ENCODE peak calls at places on chromosomes 2 and 18, in five cellular contexts. O is ovary, C is heart left ventricle, I is transverse colon, S is stomach. E is an unnamed sample.

GRCh38 chr18:31199190-31199769 is 36.6 kb upstream of the DSC1 start:
- DNase-seq in O (no peak), C (no peak), I (no peak), S (no peak), E (no peak)

GRCh38 chr2:159185401-159186130 is 100.9 kb downstream of the WDSUB1 start:
- DNase-seq in O (no peak), C (no peak), I (no peak), S (no peak), E (no peak)

GRCh38 chr2:50438293-50438692 is 593.6 kb downstream of the NRXN1 start:
- DNase-seq in O (no peak), C (no peak), I (no peak), S (no peak), E (no peak)

GRCh38 chr2:29920631-29921559 is 491 bp downstream of the ALK start:
- DNase-seq in O (no peak), C (peak; percentile 18), I (no peak), S (no peak), E (no peak)

GRCh38 chr2:86054539-86055082 is 51.1 kb downstream of the POLR1A start:
- DNase-seq in O (no peak), C (no peak), I (no peak), S (no peak), E (no peak)

GRCh38 chr2:171389325-171389724 is 44.5 kb downstream of the METTL8 start:
- DNase-seq in O (no peak), C (no peak), I (no peak), S (no peak), E (no peak)

GRCh38 chr2:3547915-3548314 is 10.2 kb downstream of the RNASEH1 start:
- DNase-seq in O (no peak), C (no peak), I (no peak), S (no peak), E (no peak)

GRCh38 chr2:239444626-239445625 is 44.1 kb upstream of the HDAC4 start:
- DNase-seq in O (no peak), C (no peak), I (no peak), S (no peak), E (no peak)

GRCh38 chr2:38578832-38579231 is 23.9 kb downstream of the HNRNPLL start:
- DNase-seq in O (no peak), C (no peak), I (no peak), S (no peak), E (no peak)

GRCh38 chr18:48167901-48168300 is 237.4 kb upstream of the SMAD2 start:
- DNase-seq in O (no peak), C (no peak), I (peak; percentile 89), S (peak; percentile 92), E (peak; percentile 23)

GRCh38 chr2:73776869-73777519 is 2.9 kb downstream of the DUSP11 start:
- DNase-seq in O (no peak), C (no peak), I (no peak), S (no peak), E (no peak)

GRCh38 chr2:196516541-196516940 is 123.0 kb upstream of the CCDC150 start:
- DNase-seq in O (no peak), C (no peak), I (no peak), S (no peak), E (no peak)

GRCh38 chr2:36807223-36807886 is 110.8 kb downstream of the VIT start:
- DNase-seq in O (no peak), C (no peak), I (peak; percentile 52), S (no peak), E (no peak)

GRCh38 chr2:97761192-97761591 is 47.8 kb downstream of the ZAP70 start:
- DNase-seq in O (no peak), C (no peak), I (no peak), S (peak; percentile 45), E (no peak)

GRCh38 chr2:102367331-102367971 is 11.9 kb downstream of the IL18R1 start:
- DNase-seq in O (no peak), C (no peak), I (no peak), S (no peak), E (no peak)

GRCh38 chr2:42102606-42103450 is 55.0 kb downstream of the PKDCC start:
- DNase-seq in O (peak; percentile 70), C (peak; percentile 80), I (peak; percentile 61), S (peak; percentile 61), E (peak; percentile 78)

GRCh38 chr2:231710751-231711676 is 2.7 kb downstream of the PTMA start:
- DNase-seq in O (peak; percentile 50), C (peak; percentile 56), I (peak; percentile 54), S (peak; percentile 27), E (peak; percentile 46)

GRCh38 chr2:23639406-23639982 is 254.5 kb downstream of the KLHL29 start:
- DNase-seq in O (no peak), C (no peak), I (no peak), S (no peak), E (no peak)

GRCh38 chr2:38128653-38129052 is 52.7 kb upstream of the CYP1B1 start:
- DNase-seq in O (peak; percentile 30), C (no peak), I (no peak), S (no peak), E (no peak)

GRCh38 chr2:71748227-71748626 is 294.9 kb downstream of the DYSF start:
- DNase-seq in O (no peak), C (peak; percentile 68), I (no peak), S (no peak), E (peak; percentile 70)

GRCh38 chr2:25757906-25758305 is 84.5 kb upstream of the DTNB start:
- DNase-seq in O (no peak), C (no peak), I (no peak), S (no peak), E (no peak)

GRCh38 chr2:86525421-86526340 is 37.6 kb downstream of the CHMP3 start:
- DNase-seq in O (no peak), C (no peak), I (no peak), S (no peak), E (no peak)

GRCh38 chr2:44061876-44062275 is 66.1 kb upstream of the LRPPRC start:
- DNase-seq in O (no peak), C (no peak), I (no peak), S (no peak), E (no peak)

GRCh38 chr2:218264773-218265601 is 4.2 kb downstream of the GPBAR1 start:
- DNase-seq in O (no peak), C (no peak), I (peak; percentile 80), S (peak; percentile 81), E (no peak)

GRCh38 chr2:63834401-63834800 is 7.3 kb upstream of the UGP2 start:
- DNase-seq in O (no peak), C (no peak), I (no peak), S (no peak), E (no peak)

GRCh38 chr2:219611866-219612604 is 14.4 kb downstream of the STK11IP start:
- DNase-seq in O (no peak), C (no peak), I (no peak), S (no peak), E (no peak)

GRCh38 chr2:1707771-1708351 is 36.5 kb downstream of the PXDN start:
- DNase-seq in O (peak; percentile 45), C (peak; percentile 85), I (peak; percentile 55), S (no peak), E (peak; percentile 79)

GRCh38 chr2:224948859-224949258 is 93.4 kb downstream of the DOCK10 start:
- DNase-seq in O (no peak), C (no peak), I (no peak), S (no peak), E (no peak)

GRCh38 chr2:13255485-13255884 is 538.7 kb downstream of the TRIB2 start:
- DNase-seq in O (no peak), C (no peak), I (no peak), S (no peak), E (no peak)

GRCh38 chr18:44887227-44887631 is 206.5 kb downstream of the SETBP1 start:
- DNase-seq in O (no peak), C (no peak), I (peak; percentile 42), S (peak; percentile 72), E (no peak)

GRCh38 chr2:3536682-3537632 is 17.6 kb upstream of the ADI1 start:
- DNase-seq in O (peak; percentile 72), C (no peak), I (no peak), S (no peak), E (peak; percentile 68)

GRCh38 chr2:46326231-46326980 is 29.2 kb downstream of the EPAS1 start:
- DNase-seq in O (no peak), C (no peak), I (no peak), S (no peak), E (no peak)

GRCh38 chr2:43469094-43469493 is 126.7 kb downstream of the THADA start:
- DNase-seq in O (no peak), C (no peak), I (no peak), S (no peak), E (no peak)

GRCh38 chr18:76465630-76466409 is 29.2 kb downstream of the ZNF516 start:
- DNase-seq in O (no peak), C (no peak), I (no peak), S (no peak), E (no peak)

GRCh38 chr2:186485576-186485870 is 537 bp upstream of the ZC3H15 start:
- DNase-seq in O (no peak), C (no peak), I (no peak), S (no peak), E (no peak)
- H3K4me1 ChIP-seq in O (peaks cover 3% of the 10 kb centered on the region), C (peaks cover 41% of the 10 kb centered on the region), I (peaks cover 60% of the 10 kb centered on the region), S (peaks cover 53% of the 10 kb centered on the region), E (peaks cover 53% of the 10 kb centered on the region)

DNA sequence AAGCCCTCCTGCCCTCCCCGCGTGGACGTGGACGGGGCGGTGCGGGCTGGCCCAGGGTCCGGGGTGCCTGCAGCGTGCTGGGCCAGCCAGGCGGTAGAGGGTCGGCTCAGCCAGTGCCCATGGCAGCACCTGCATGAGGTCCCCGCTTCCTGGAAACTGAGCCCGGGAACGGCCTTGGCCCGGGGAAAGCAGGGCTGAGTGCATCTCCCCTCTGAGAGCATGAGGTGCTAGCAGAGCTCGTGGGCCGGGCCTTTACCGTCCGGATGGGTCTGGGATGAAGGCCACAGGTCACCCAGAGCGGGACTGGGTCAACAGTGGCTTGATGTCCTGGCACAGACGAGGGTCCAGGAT is 39.8 kb downstream of the TSHZ1 start:
- DNase-seq in O (peak; percentile 48), C (no peak), I (no peak), S (no peak), E (no peak)
- H3K27me3 ChIP-seq in O (no peaks in the 10 kb centered on the region), C (no peaks in the 10 kb centered on the region), I (no peaks in the 10 kb centered on the region), S (no peaks in the 10 kb centered on the region), E (no peaks in the 10 kb centered on the region)

DNA sequence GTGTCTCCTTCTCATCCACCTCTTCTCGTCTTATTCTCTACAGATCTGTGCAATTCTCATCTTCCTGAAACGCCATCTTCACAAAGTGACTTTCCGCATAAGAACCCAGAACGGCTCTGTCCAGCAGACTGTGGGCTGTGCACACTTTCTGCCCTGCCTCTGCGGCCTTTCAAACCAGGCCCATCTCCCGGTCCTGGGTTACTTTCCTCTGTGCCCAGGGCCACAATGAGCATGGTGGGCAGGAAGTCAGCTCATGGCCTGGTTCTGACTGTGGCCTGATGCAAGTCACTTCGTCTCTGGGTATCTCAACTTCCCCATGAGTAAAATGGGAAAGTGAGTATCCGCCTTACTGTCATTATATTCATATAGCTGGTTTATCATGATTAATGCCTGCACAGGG is 71.7 kb upstream of the TMEM200C start:
- DNase-seq in O (no peak), C (no peak), I (no peak), S (no peak), E (no peak)
- H3K4me1 ChIP-seq in O (no peaks in the 10 kb centered on the region), C (peaks cover 6% of the 10 kb centered on the region), I (no peaks in the 10 kb centered on the region), S (no peaks in the 10 kb centered on the region), E (no peaks in the 10 kb centered on the region)

GRCh38 chr2:233915133-233915532 is 2.0 kb upstream of the TRPM8 start:
- DNase-seq in O (no peak), C (no peak), I (no peak), S (no peak), E (no peak)
- H3K27me3 ChIP-seq in O (no peaks in the 10 kb centered on the region), C (no peaks in the 10 kb centered on the region), I (peaks cover 38% of the 10 kb centered on the region), S (no peaks in the 10 kb centered on the region), E (peaks cover 8% of the 10 kb centered on the region)

E was measured in heart right ventricle.